ENCODE peak calls at places on chromosomes 7 and 10, in six cellular contexts. One of them, this sample, is unnamed. For H3K9me3, the result is how much of the 10 kb centered on the place peaks cover.

GRCh38 chr7:43513236-43513635 is 69.7 kb upstream of the STK17A start:
- DNase-seq in sigmoid colon: no peak
- DNase-seq in heart left ventricle: no peak
- DNase-seq in uterus: no peak
- DNase-seq in tibial nerve: no peak
- DNase-seq in adrenal gland: no peak
- DNase-seq in this sample: no peak

GRCh38 chr10:123587110-123587509 is 79.0 kb upstream of the GPR26 start:
- DNase-seq in sigmoid colon: no peak
- DNase-seq in heart left ventricle: no peak
- DNase-seq in uterus: no peak
- DNase-seq in tibial nerve: no peak
- DNase-seq in adrenal gland: no peak
- DNase-seq in this sample: no peak

GRCh38 chr10:96691761-96692160 is 28.6 kb downstream of the PIK3AP1 start:
- DNase-seq in sigmoid colon: no peak
- DNase-seq in heart left ventricle: no peak
- DNase-seq in uterus: no peak
- DNase-seq in tibial nerve: no peak
- DNase-seq in adrenal gland: no peak
- DNase-seq in this sample: no peak

GRCh38 chr7:26584964-26585650 is 279.3 kb downstream of the SKAP2 start:
- DNase-seq in sigmoid colon: no peak
- DNase-seq in heart left ventricle: no peak
- DNase-seq in uterus: no peak
- DNase-seq in tibial nerve: no peak
- DNase-seq in adrenal gland: no peak
- DNase-seq in this sample: no peak

GRCh38 chr7:92723978-92724377 is 112.4 kb downstream of the CDK6 start:
- DNase-seq in sigmoid colon: no peak
- DNase-seq in heart left ventricle: peak
- DNase-seq in uterus: no peak
- DNase-seq in tibial nerve: peak
- DNase-seq in adrenal gland: no peak
- DNase-seq in this sample: no peak

GRCh38 chr10:103199498-103199897 is 6.4 kb upstream of the NT5C2 start:
- DNase-seq in sigmoid colon: no peak
- DNase-seq in heart left ventricle: no peak
- DNase-seq in uterus: no peak
- DNase-seq in tibial nerve: no peak
- DNase-seq in adrenal gland: no peak
- DNase-seq in this sample: no peak

GRCh38 chr10:79260803-79261740 is 86.2 kb upstream of the PPIF start:
- DNase-seq in sigmoid colon: peak
- DNase-seq in heart left ventricle: no peak
- DNase-seq in uterus: peak
- DNase-seq in tibial nerve: no peak
- DNase-seq in adrenal gland: peak
- DNase-seq in this sample: no peak

GRCh38 chr7:123871998-123872867 is 27.3 kb downstream of the HYAL4 start:
- DNase-seq in sigmoid colon: no peak
- DNase-seq in heart left ventricle: peak
- DNase-seq in uterus: peak
- DNase-seq in tibial nerve: peak
- DNase-seq in adrenal gland: peak
- DNase-seq in this sample: no peak

GRCh38 chr7:39615350-39615975 is 7.9 kb upstream of the RALA start:
- DNase-seq in sigmoid colon: no peak
- DNase-seq in heart left ventricle: no peak
- DNase-seq in uterus: no peak
- DNase-seq in tibial nerve: no peak
- DNase-seq in adrenal gland: no peak
- DNase-seq in this sample: no peak

GRCh38 chr10:4650572-4650971 is 175.4 kb upstream of the AKR1E2 start:
- DNase-seq in sigmoid colon: no peak
- DNase-seq in heart left ventricle: no peak
- DNase-seq in uterus: no peak
- DNase-seq in tibial nerve: peak
- DNase-seq in adrenal gland: no peak
- DNase-seq in this sample: no peak

GRCh38 chr7:77867208-77867915 is 68.8 kb downstream of the PHTF2 start:
- DNase-seq in sigmoid colon: no peak
- DNase-seq in heart left ventricle: no peak
- DNase-seq in uterus: no peak
- DNase-seq in tibial nerve: no peak
- DNase-seq in adrenal gland: no peak
- DNase-seq in this sample: no peak

GRCh38 chr10:53840668-53841067 is 960.4 kb downstream of the PCDH15 start:
- DNase-seq in sigmoid colon: no peak
- DNase-seq in heart left ventricle: no peak
- DNase-seq in uterus: no peak
- DNase-seq in tibial nerve: no peak
- DNase-seq in adrenal gland: no peak
- DNase-seq in this sample: no peak

GRCh38 chr7:32298403-32299132 is 191.6 kb downstream of the LSM5 start:
- DNase-seq in sigmoid colon: no peak
- DNase-seq in heart left ventricle: peak
- DNase-seq in uterus: no peak
- DNase-seq in tibial nerve: no peak
- DNase-seq in adrenal gland: no peak
- DNase-seq in this sample: no peak
- H3K4me3 ChIP-seq in sigmoid colon: peak
- H3K4me3 ChIP-seq in heart left ventricle: peak
- H3K4me3 ChIP-seq in uterus: peak
- H3K4me3 ChIP-seq in tibial nerve: peak
- H3K4me3 ChIP-seq in adrenal gland: no peak
- H3K4me3 ChIP-seq in this sample: peak

GRCh38 chr7:15582773-15583172 is 21.0 kb upstream of the AGMO start:
- DNase-seq in sigmoid colon: no peak
- DNase-seq in heart left ventricle: no peak
- DNase-seq in uterus: no peak
- DNase-seq in tibial nerve: no peak
- DNase-seq in adrenal gland: no peak
- DNase-seq in this sample: no peak

GRCh38 chr7:15580604-15581351 is 19.0 kb upstream of the AGMO start:
- DNase-seq in sigmoid colon: no peak
- DNase-seq in heart left ventricle: no peak
- DNase-seq in uterus: no peak
- DNase-seq in tibial nerve: no peak
- DNase-seq in adrenal gland: no peak
- DNase-seq in this sample: no peak

GRCh38 chr7:15581352-15581951 is 19.6 kb upstream of the AGMO start:
- DNase-seq in sigmoid colon: no peak
- DNase-seq in heart left ventricle: no peak
- DNase-seq in uterus: no peak
- DNase-seq in tibial nerve: no peak
- DNase-seq in adrenal gland: no peak
- DNase-seq in this sample: no peak

GRCh38 chr7:15584575-15584974 is 22.8 kb upstream of the AGMO start:
- DNase-seq in sigmoid colon: no peak
- DNase-seq in heart left ventricle: no peak
- DNase-seq in uterus: no peak
- DNase-seq in tibial nerve: no peak
- DNase-seq in adrenal gland: no peak
- DNase-seq in this sample: no peak
- H3K9me3 ChIP-seq in sigmoid colon: under half
- H3K9me3 ChIP-seq in heart left ventricle: under half
- H3K9me3 ChIP-seq in uterus: under half
- H3K9me3 ChIP-seq in tibial nerve: under half
- H3K9me3 ChIP-seq in adrenal gland: under half
- H3K9me3 ChIP-seq in this sample: under half

GRCh38 chr10:101906586-101907183 is 63.1 kb upstream of the KCNIP2 start:
- DNase-seq in sigmoid colon: no peak
- DNase-seq in heart left ventricle: no peak
- DNase-seq in uterus: no peak
- DNase-seq in tibial nerve: no peak
- DNase-seq in adrenal gland: no peak
- DNase-seq in this sample: no peak

GRCh38 chr10:101905241-101905640 is 61.6 kb upstream of the KCNIP2 start:
- DNase-seq in sigmoid colon: no peak
- DNase-seq in heart left ventricle: no peak
- DNase-seq in uterus: no peak
- DNase-seq in tibial nerve: no peak
- DNase-seq in adrenal gland: no peak
- DNase-seq in this sample: no peak

GRCh38 chr10:101901340-101901739 is 57.7 kb upstream of the KCNIP2 start:
- DNase-seq in sigmoid colon: no peak
- DNase-seq in heart left ventricle: no peak
- DNase-seq in uterus: no peak
- DNase-seq in tibial nerve: no peak
- DNase-seq in adrenal gland: no peak
- DNase-seq in this sample: no peak

GRCh38 chr10:101903827-101904520 is 60.4 kb upstream of the KCNIP2 start:
- DNase-seq in sigmoid colon: no peak
- DNase-seq in heart left ventricle: no peak
- DNase-seq in uterus: no peak
- DNase-seq in tibial nerve: no peak
- DNase-seq in adrenal gland: no peak
- DNase-seq in this sample: no peak

GRCh38 chr10:101902032-101902799 is 58.6 kb upstream of the KCNIP2 start:
- DNase-seq in sigmoid colon: no peak
- DNase-seq in heart left ventricle: no peak
- DNase-seq in uterus: no peak
- DNase-seq in tibial nerve: no peak
- DNase-seq in adrenal gland: no peak
- DNase-seq in this sample: no peak
- TF ChIP-seq POLR2A in sigmoid colon: no peak
- TF ChIP-seq POLR2A in heart left ventricle: no peak
- TF ChIP-seq POLR2A in uterus: no peak
- TF ChIP-seq POLR2A in tibial nerve: no peak
- TF ChIP-seq POLR2A in adrenal gland: no peak
- TF ChIP-seq POLR2A in this sample: no peak

GRCh38 chr7:155345490-155345889 is 47.8 kb downstream of the INSIG1 start:
- DNase-seq in sigmoid colon: peak
- DNase-seq in heart left ventricle: no peak
- DNase-seq in uterus: no peak
- DNase-seq in tibial nerve: no peak
- DNase-seq in adrenal gland: no peak
- DNase-seq in this sample: no peak
- H3K4me3 ChIP-seq in sigmoid colon: no peak
- H3K4me3 ChIP-seq in heart left ventricle: no peak
- H3K4me3 ChIP-seq in uterus: no peak
- H3K4me3 ChIP-seq in tibial nerve: no peak
- H3K4me3 ChIP-seq in adrenal gland: no peak
- H3K4me3 ChIP-seq in this sample: no peak

GRCh38 chr7:64744680-64745079 is 49.5 kb upstream of the ZNF138 start:
- DNase-seq in sigmoid colon: no peak
- DNase-seq in heart left ventricle: no peak
- DNase-seq in uterus: no peak
- DNase-seq in tibial nerve: no peak
- DNase-seq in adrenal gland: peak
- DNase-seq in this sample: no peak
- H3K9me3 ChIP-seq in sigmoid colon: under half
- H3K9me3 ChIP-seq in heart left ventricle: under half
- H3K9me3 ChIP-seq in uterus: under half
- H3K9me3 ChIP-seq in tibial nerve: under half
- H3K9me3 ChIP-seq in adrenal gland: under half
- H3K9me3 ChIP-seq in this sample: under half

GRCh38 chr7:1844336-1844955 is 174.4 kb downstream of the ELFN1 start:
- DNase-seq in sigmoid colon: peak
- DNase-seq in heart left ventricle: peak
- DNase-seq in uterus: no peak
- DNase-seq in tibial nerve: no peak
- DNase-seq in adrenal gland: peak
- DNase-seq in this sample: peak
- TF ChIP-seq POLR2A in sigmoid colon: no peak
- TF ChIP-seq POLR2A in heart left ventricle: no peak
- TF ChIP-seq POLR2A in uterus: no peak
- TF ChIP-seq POLR2A in tibial nerve: no peak
- TF ChIP-seq POLR2A in adrenal gland: no peak
- TF ChIP-seq POLR2A in this sample: no peak

GRCh38 chr10:7085913-7086589 is 324.8 kb downstream of the SFMBT2 start:
- DNase-seq in sigmoid colon: no peak
- DNase-seq in heart left ventricle: no peak
- DNase-seq in uterus: no peak
- DNase-seq in tibial nerve: no peak
- DNase-seq in adrenal gland: peak
- DNase-seq in this sample: no peak
- H3K4me3 ChIP-seq in sigmoid colon: no peak
- H3K4me3 ChIP-seq in heart left ventricle: no peak
- H3K4me3 ChIP-seq in uterus: no peak
- H3K4me3 ChIP-seq in tibial nerve: no peak
- H3K4me3 ChIP-seq in adrenal gland: no peak
- H3K4me3 ChIP-seq in this sample: no peak

GRCh38 chr7:158573310-158573709 is 14.3 kb downstream of the PTPRN2 start:
- DNase-seq in sigmoid colon: no peak
- DNase-seq in heart left ventricle: no peak
- DNase-seq in uterus: no peak
- DNase-seq in tibial nerve: no peak
- DNase-seq in adrenal gland: no peak
- DNase-seq in this sample: no peak

GRCh38 chr7:158570449-158571170 is 17.0 kb downstream of the PTPRN2 start:
- DNase-seq in sigmoid colon: no peak
- DNase-seq in heart left ventricle: no peak
- DNase-seq in uterus: no peak
- DNase-seq in tibial nerve: no peak
- DNase-seq in adrenal gland: no peak
- DNase-seq in this sample: no peak

GRCh38 chr7:158574308-158575036 is 13.2 kb downstream of the PTPRN2 start:
- DNase-seq in sigmoid colon: no peak
- DNase-seq in heart left ventricle: no peak
- DNase-seq in uterus: no peak
- DNase-seq in tibial nerve: no peak
- DNase-seq in adrenal gland: no peak
- DNase-seq in this sample: no peak

GRCh38 chr7:158569858-158570239 is 17.8 kb downstream of the PTPRN2 start:
- DNase-seq in sigmoid colon: no peak
- DNase-seq in heart left ventricle: no peak
- DNase-seq in uterus: no peak
- DNase-seq in tibial nerve: no peak
- DNase-seq in adrenal gland: no peak
- DNase-seq in this sample: no peak

GRCh38 chr7:158572000-158572828 is 15.4 kb downstream of the PTPRN2 start:
- DNase-seq in sigmoid colon: no peak
- DNase-seq in heart left ventricle: no peak
- DNase-seq in uterus: no peak
- DNase-seq in tibial nerve: no peak
- DNase-seq in adrenal gland: peak
- DNase-seq in this sample: no peak
- H3K9me3 ChIP-seq in sigmoid colon: under half
- H3K9me3 ChIP-seq in heart left ventricle: under half
- H3K9me3 ChIP-seq in uterus: under half
- H3K9me3 ChIP-seq in tibial nerve: under half
- H3K9me3 ChIP-seq in adrenal gland: under half
- H3K9me3 ChIP-seq in this sample: under half

This sample was measured in suprapubic skin.